ENCODE peak calls at places on chromosomes 4 and X, in five cellular contexts. F is NCI-H510A treated with DMSO at 0.1 percent for 48 hours; P is activated CD4-positive, alpha-beta T cell treated with anti-CD3 and anti-CD28 coated beads, Interleukin-2, amount 10 ng/mL, durations not matched to agents 7 days and 5 days; K is COR-L47; D is frontal cortex. G is an unnamed sample.

GRCh38 chrX:69493193-69493592 is 10.9 kb upstream of the NALF2 start:
- DNase-seq in F (peak), P (peak), K (no peak), D (no peak), G (peak)

GRCh38 chrX:65136424-65136823 is 160.2 kb upstream of the ZC4H2 start:
- DNase-seq in F (no peak), P (no peak), K (no peak), D (no peak), G (no peak)

GRCh38 chrX:103779156-103779555 is 2.5 kb downstream of the PLP1 start:
- DNase-seq in F (no peak), P (no peak), K (peak), D (no peak), G (no peak)

GRCh38 chr4:56979674-56980073 is 978 bp downstream of the POLR2B start:
- DNase-seq in F (no peak), P (peak), K (no peak), D (no peak), G (peak)

GRCh38 chr4:36549256-36549655 is 267.8 kb downstream of the DTHD1 start:
- DNase-seq in F (no peak), P (no peak), K (no peak), D (no peak), G (no peak)

GRCh38 chrX:22959204-22959920 is 40.4 kb upstream of the DDX53 start:
- DNase-seq in F (no peak), P (no peak), K (no peak), D (no peak), G (no peak)

GRCh38 chr4:114163051-114163450 is 183.6 kb upstream of the ARSJ start:
- DNase-seq in F (no peak), P (no peak), K (no peak), D (no peak), G (no peak)

GRCh38 chr4:173125216-173125812 is 43.3 kb upstream of the GALNT7 start:
- DNase-seq in F (no peak), P (no peak), K (no peak), D (no peak), G (no peak)

GRCh38 chrX:109974906-109975655 is 27.8 kb upstream of the TMEM164 start:
- DNase-seq in F (no peak), P (no peak), K (no peak), D (no peak), G (peak)

GRCh38 chr4:169092889-169093522 is 83.0 kb upstream of the CBR4 start:
- DNase-seq in F (no peak), P (no peak), K (no peak), D (no peak), G (no peak)

GRCh38 chr4:8871417-8872401 is at the start of gene HMX1:
- DNase-seq in F (no peak), P (no peak), K (no peak), D (peak), G (no peak)

GRCh38 chrX:54182194-54182863 is 725 bp downstream of the FAM120C start:
- DNase-seq in F (peak), P (peak), K (peak), D (peak), G (peak)

GRCh38 chrX:1600406-1601050 is 9.1 kb downstream of the AKAP17A start:
- DNase-seq in F (no peak), P (no peak), K (no peak), D (peak), G (no peak)

GRCh38 chrX:3655181-3655580 is 58.3 kb downstream of the PRKX start:
- DNase-seq in F (no peak), P (no peak), K (no peak), D (no peak), G (no peak)

GRCh38 chrX:50108264-50108663 is 92.5 kb downstream of the AKAP4 start:
- DNase-seq in F (no peak), P (no peak), K (no peak), D (no peak), G (no peak)

GRCh38 chrX:109403927-109404326 is 78.0 kb downstream of the GUCY2F start:
- DNase-seq in F (no peak), P (no peak), K (no peak), D (no peak), G (no peak)

GRCh38 chr4:100483796-100484195 is 34.0 kb downstream of the EMCN start:
- DNase-seq in F (no peak), P (no peak), K (no peak), D (no peak), G (no peak)

GRCh38 chr4:182449186-182449880 is 206.1 kb downstream of the TENM3 start:
- DNase-seq in F (peak), P (no peak), K (peak), D (peak), G (peak)

GRCh38 chrX:134622056-134622812 is 36.0 kb downstream of the PLAC1 start:
- DNase-seq in F (no peak), P (peak), K (no peak), D (no peak), G (peak)

GRCh38 chr4:86556791-86557415 is 37.2 kb upstream of the PTPN13 start:
- DNase-seq in F (peak), P (no peak), K (no peak), D (no peak), G (no peak)

GRCh38 chr4:37594095-37594494 is 92.1 kb downstream of the RELL1 start:
- DNase-seq in F (no peak), P (no peak), K (no peak), D (no peak), G (no peak)

GRCh38 chr4:177448850-177449249 is 6.6 kb upstream of the AGA start:
- DNase-seq in F (no peak), P (no peak), K (no peak), D (no peak), G (no peak)

GRCh38 chr4:94827481-94828110 is 69.8 kb downstream of the BMPR1B start:
- DNase-seq in F (no peak), P (no peak), K (no peak), D (no peak), G (peak)

GRCh38 chr4:13627185-13627605 is 330 bp downstream of the BOD1L1 start:
- DNase-seq in F (no peak), P (peak), K (no peak), D (no peak), G (peak)